ENCODE peak calls at places on chromosome 2, in nine cellular contexts. One of them, this sample, is unnamed.

GRCh38 chr2:229852565-229852964 is 69.2 kb downstream of the TRIP12 start:
- DNase-seq in heart left ventricle: peak
- DNase-seq in ascending aorta: no peak
- DNase-seq in foreskin fibroblast: peak
- DNase-seq in adrenal gland: peak
- DNase-seq in CD8-positive, alpha-beta T cell: peak
- DNase-seq in AG10803: peak
- DNase-seq in astrocyte of the spinal cord: peak
- DNase-seq in HCT116: no peak
- DNase-seq in this sample: peak

GRCh38 chr2:203594541-203594940 is 59.4 kb upstream of the RAPH1 start:
- DNase-seq in adrenal gland: no peak
- DNase-seq in foreskin fibroblast: peak
- DNase-seq in ascending aorta: no peak
- DNase-seq in astrocyte of the spinal cord: peak
- DNase-seq in CD8-positive, alpha-beta T cell: no peak
- DNase-seq in AG10803: peak
- DNase-seq in heart left ventricle: no peak
- DNase-seq in HCT116: no peak
- DNase-seq in this sample: no peak

GRCh38 chr2:29361255-29361654 is 246.0 kb downstream of the CLIP4 start:
- DNase-seq in adrenal gland: no peak
- DNase-seq in CD8-positive, alpha-beta T cell: no peak
- DNase-seq in HCT116: no peak
- DNase-seq in AG10803: no peak
- DNase-seq in astrocyte of the spinal cord: peak
- DNase-seq in ascending aorta: no peak
- DNase-seq in heart left ventricle: no peak
- DNase-seq in foreskin fibroblast: no peak
- DNase-seq in this sample: no peak

GRCh38 chr2:241675885-241676284 is 10.7 kb downstream of the DTYMK start:
- DNase-seq in AG10803: no peak
- DNase-seq in CD8-positive, alpha-beta T cell: no peak
- DNase-seq in heart left ventricle: no peak
- DNase-seq in adrenal gland: no peak
- DNase-seq in foreskin fibroblast: no peak
- DNase-seq in HCT116: no peak
- DNase-seq in astrocyte of the spinal cord: no peak
- DNase-seq in ascending aorta: no peak
- DNase-seq in this sample: no peak

GRCh38 chr2:152411154-152411553 is 76.2 kb downstream of the FMNL2 start:
- DNase-seq in foreskin fibroblast: no peak
- DNase-seq in ascending aorta: no peak
- DNase-seq in CD8-positive, alpha-beta T cell: no peak
- DNase-seq in AG10803: no peak
- DNase-seq in adrenal gland: no peak
- DNase-seq in heart left ventricle: no peak
- DNase-seq in astrocyte of the spinal cord: no peak
- DNase-seq in HCT116: no peak
- DNase-seq in this sample: no peak

GRCh38 chr2:15926252-15926651 is 14.1 kb upstream of the MYCN start:
- DNase-seq in astrocyte of the spinal cord: no peak
- DNase-seq in HCT116: no peak
- DNase-seq in adrenal gland: no peak
- DNase-seq in AG10803: no peak
- DNase-seq in foreskin fibroblast: no peak
- DNase-seq in heart left ventricle: no peak
- DNase-seq in CD8-positive, alpha-beta T cell: no peak
- DNase-seq in ascending aorta: no peak
- DNase-seq in this sample: no peak

GRCh38 chr2:100936070-100936741 is 65.9 kb upstream of the RPL31 start:
- DNase-seq in CD8-positive, alpha-beta T cell: no peak
- DNase-seq in foreskin fibroblast: no peak
- DNase-seq in astrocyte of the spinal cord: no peak
- DNase-seq in heart left ventricle: no peak
- DNase-seq in AG10803: no peak
- DNase-seq in HCT116: no peak
- DNase-seq in ascending aorta: no peak
- DNase-seq in adrenal gland: no peak
- DNase-seq in this sample: no peak

GRCh38 chr2:109065335-109065734 is 63.7 kb upstream of the SH3RF3 start:
- DNase-seq in HCT116: no peak
- DNase-seq in AG10803: no peak
- DNase-seq in adrenal gland: peak
- DNase-seq in CD8-positive, alpha-beta T cell: no peak
- DNase-seq in ascending aorta: no peak
- DNase-seq in astrocyte of the spinal cord: no peak
- DNase-seq in heart left ventricle: peak
- DNase-seq in foreskin fibroblast: no peak
- DNase-seq in this sample: no peak

GRCh38 chr2:127220807-127221527 is 868 bp upstream of the CYP27C1 start:
- DNase-seq in astrocyte of the spinal cord: no peak
- DNase-seq in HCT116: no peak
- DNase-seq in foreskin fibroblast: peak
- DNase-seq in heart left ventricle: no peak
- DNase-seq in AG10803: no peak
- DNase-seq in ascending aorta: no peak
- DNase-seq in adrenal gland: no peak
- DNase-seq in CD8-positive, alpha-beta T cell: no peak
- DNase-seq in this sample: no peak

GRCh38 chr2:127219716-127220090 is 396 bp downstream of the CYP27C1 start:
- DNase-seq in heart left ventricle: no peak
- DNase-seq in HCT116: no peak
- DNase-seq in ascending aorta: no peak
- DNase-seq in foreskin fibroblast: peak
- DNase-seq in CD8-positive, alpha-beta T cell: no peak
- DNase-seq in AG10803: no peak
- DNase-seq in astrocyte of the spinal cord: no peak
- DNase-seq in adrenal gland: no peak
- DNase-seq in this sample: no peak

GRCh38 chr2:127217470-127218325 is 2.4 kb downstream of the CYP27C1 start:
- DNase-seq in ascending aorta: no peak
- DNase-seq in astrocyte of the spinal cord: peak
- DNase-seq in adrenal gland: no peak
- DNase-seq in HCT116: peak
- DNase-seq in heart left ventricle: no peak
- DNase-seq in CD8-positive, alpha-beta T cell: no peak
- DNase-seq in foreskin fibroblast: peak
- DNase-seq in AG10803: no peak
- DNase-seq in this sample: no peak

GRCh38 chr2:127218843-127219715 is 1.0 kb downstream of the CYP27C1 start:
- DNase-seq in adrenal gland: no peak
- DNase-seq in ascending aorta: no peak
- DNase-seq in AG10803: no peak
- DNase-seq in heart left ventricle: no peak
- DNase-seq in astrocyte of the spinal cord: no peak
- DNase-seq in HCT116: no peak
- DNase-seq in foreskin fibroblast: peak
- DNase-seq in CD8-positive, alpha-beta T cell: no peak
- DNase-seq in this sample: no peak

DNA sequence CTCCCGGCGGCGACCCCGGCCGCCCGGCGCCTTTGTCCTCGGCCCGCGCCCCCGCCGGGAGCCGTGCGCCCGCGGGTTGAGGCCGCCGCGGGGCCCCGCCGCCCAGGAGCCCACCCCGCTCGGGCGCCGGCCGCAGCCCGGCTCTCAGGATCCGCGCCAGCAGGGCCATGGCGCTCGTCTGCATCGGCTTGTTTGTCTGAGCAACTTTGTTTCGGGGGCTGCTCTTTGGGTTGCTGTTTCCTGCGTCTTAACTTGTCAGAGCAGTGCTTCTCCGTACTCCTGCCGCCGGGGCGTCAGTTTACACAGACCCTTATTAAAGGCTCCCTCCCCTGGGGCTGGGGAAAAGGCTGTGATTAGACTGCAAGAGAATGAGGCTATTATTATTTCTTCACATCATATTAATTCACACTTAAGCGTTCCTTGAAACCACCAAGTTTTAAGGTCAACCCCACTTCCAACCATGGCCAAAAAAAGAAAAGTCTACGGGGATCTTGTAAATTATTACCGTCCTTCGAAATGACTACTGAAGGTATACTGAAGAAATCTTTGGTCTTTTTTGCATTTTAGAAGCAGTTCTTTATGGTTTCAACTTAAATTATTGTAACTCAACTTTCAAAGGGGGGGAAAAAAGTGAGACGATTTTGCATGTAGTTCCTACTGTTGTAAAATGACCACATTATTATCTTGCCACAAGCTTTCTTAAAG is at the start of gene CYP27C1:
- DNase-seq in ascending aorta: no peak
- DNase-seq in HCT116: no peak
- DNase-seq in CD8-positive, alpha-beta T cell: no peak
- DNase-seq in heart left ventricle: no peak
- DNase-seq in AG10803: no peak
- DNase-seq in foreskin fibroblast: peak
- DNase-seq in adrenal gland: no peak
- DNase-seq in astrocyte of the spinal cord: peak
- DNase-seq in this sample: no peak
- H3K4me3 ChIP-seq in ascending aorta: peak
- H3K4me3 ChIP-seq in HCT116: no peak
- H3K4me3 ChIP-seq in CD8-positive, alpha-beta T cell: peak
- H3K4me3 ChIP-seq in heart left ventricle: peak
- H3K4me3 ChIP-seq in AG10803: peak
- H3K4me3 ChIP-seq in foreskin fibroblast: peak
- H3K4me3 ChIP-seq in adrenal gland: peak
- H3K4me3 ChIP-seq in astrocyte of the spinal cord: peak
- H3K4me3 ChIP-seq in this sample: peak

DNA sequence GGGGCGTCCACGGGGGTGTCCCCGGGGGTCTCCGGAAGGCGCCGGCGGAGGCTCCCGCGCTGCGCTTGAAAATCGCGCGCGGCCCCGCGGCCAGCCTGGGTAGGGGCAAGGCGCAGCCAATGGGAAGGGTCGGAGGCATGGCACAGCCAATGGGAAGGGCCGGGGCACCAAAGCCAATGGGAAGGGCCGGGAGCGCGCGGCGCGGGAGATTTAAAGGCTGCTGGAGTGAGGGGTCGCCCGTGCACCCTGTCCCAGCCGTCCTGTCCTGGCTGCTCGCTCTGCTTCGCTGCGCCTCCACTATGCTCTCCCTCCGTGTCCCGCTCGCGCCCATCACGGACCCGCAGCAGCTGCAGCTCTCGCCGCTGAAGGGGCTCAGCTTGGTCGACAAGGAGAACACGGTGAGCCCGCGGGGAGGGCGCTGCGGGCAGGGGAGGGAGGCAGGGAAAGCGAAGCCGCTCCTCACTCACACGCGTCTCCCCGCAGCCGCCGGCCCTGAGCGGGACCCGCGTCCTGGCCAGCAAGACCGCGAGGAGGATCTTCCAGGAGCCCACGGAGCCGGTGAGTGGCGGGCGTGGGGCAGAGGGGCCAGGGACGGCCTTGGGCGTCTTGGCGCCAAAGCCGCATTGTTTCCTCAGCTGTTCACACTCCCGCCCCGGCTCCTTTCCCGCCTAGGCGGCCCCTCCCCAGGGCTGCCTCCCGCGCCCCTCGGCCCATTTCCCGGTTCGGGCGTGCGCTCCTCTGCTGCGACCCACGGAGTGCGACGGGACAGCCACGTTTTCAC is at the start of gene RRM2:
- DNase-seq in adrenal gland: peak
- DNase-seq in foreskin fibroblast: peak
- DNase-seq in AG10803: peak
- DNase-seq in heart left ventricle: peak
- DNase-seq in astrocyte of the spinal cord: peak
- DNase-seq in ascending aorta: peak
- DNase-seq in HCT116: peak
- DNase-seq in CD8-positive, alpha-beta T cell: peak
- DNase-seq in this sample: peak
- TF ChIP-seq CTCF in adrenal gland: no peak
- TF ChIP-seq CTCF in foreskin fibroblast: no peak
- TF ChIP-seq CTCF in AG10803: no peak
- TF ChIP-seq CTCF in heart left ventricle: no peak
- TF ChIP-seq CTCF in astrocyte of the spinal cord: no peak
- TF ChIP-seq CTCF in ascending aorta: no peak
- TF ChIP-seq CTCF in HCT116: no peak
- TF ChIP-seq CTCF in CD8-positive, alpha-beta T cell: no peak
- TF ChIP-seq CTCF in this sample: no peak

GRCh38 chr2:223837290-223838061 is at the start of gene AP1S3:
- DNase-seq in ascending aorta: peak
- DNase-seq in foreskin fibroblast: peak
- DNase-seq in CD8-positive, alpha-beta T cell: peak
- DNase-seq in AG10803: peak
- DNase-seq in adrenal gland: peak
- DNase-seq in heart left ventricle: peak
- DNase-seq in HCT116: peak
- DNase-seq in astrocyte of the spinal cord: peak
- DNase-seq in this sample: no peak
- H3K4me3 ChIP-seq in ascending aorta: peak
- H3K4me3 ChIP-seq in foreskin fibroblast: peak
- H3K4me3 ChIP-seq in CD8-positive, alpha-beta T cell: peak
- H3K4me3 ChIP-seq in AG10803: peak
- H3K4me3 ChIP-seq in adrenal gland: peak
- H3K4me3 ChIP-seq in heart left ventricle: peak
- H3K4me3 ChIP-seq in HCT116: peak
- H3K4me3 ChIP-seq in astrocyte of the spinal cord: peak
- H3K4me3 ChIP-seq in this sample: peak

GRCh38 chr2:18885457-18885856 is 296.1 kb upstream of the NT5C1B start:
- DNase-seq in adrenal gland: no peak
- DNase-seq in foreskin fibroblast: no peak
- DNase-seq in ascending aorta: no peak
- DNase-seq in AG10803: no peak
- DNase-seq in astrocyte of the spinal cord: no peak
- DNase-seq in HCT116: no peak
- DNase-seq in heart left ventricle: no peak
- DNase-seq in CD8-positive, alpha-beta T cell: no peak
- DNase-seq in this sample: no peak

GRCh38 chr2:18889565-18890332 is 300.4 kb upstream of the NT5C1B start:
- DNase-seq in foreskin fibroblast: peak
- DNase-seq in heart left ventricle: no peak
- DNase-seq in adrenal gland: no peak
- DNase-seq in CD8-positive, alpha-beta T cell: no peak
- DNase-seq in ascending aorta: no peak
- DNase-seq in HCT116: no peak
- DNase-seq in AG10803: peak
- DNase-seq in astrocyte of the spinal cord: no peak
- DNase-seq in this sample: no peak

DNA sequence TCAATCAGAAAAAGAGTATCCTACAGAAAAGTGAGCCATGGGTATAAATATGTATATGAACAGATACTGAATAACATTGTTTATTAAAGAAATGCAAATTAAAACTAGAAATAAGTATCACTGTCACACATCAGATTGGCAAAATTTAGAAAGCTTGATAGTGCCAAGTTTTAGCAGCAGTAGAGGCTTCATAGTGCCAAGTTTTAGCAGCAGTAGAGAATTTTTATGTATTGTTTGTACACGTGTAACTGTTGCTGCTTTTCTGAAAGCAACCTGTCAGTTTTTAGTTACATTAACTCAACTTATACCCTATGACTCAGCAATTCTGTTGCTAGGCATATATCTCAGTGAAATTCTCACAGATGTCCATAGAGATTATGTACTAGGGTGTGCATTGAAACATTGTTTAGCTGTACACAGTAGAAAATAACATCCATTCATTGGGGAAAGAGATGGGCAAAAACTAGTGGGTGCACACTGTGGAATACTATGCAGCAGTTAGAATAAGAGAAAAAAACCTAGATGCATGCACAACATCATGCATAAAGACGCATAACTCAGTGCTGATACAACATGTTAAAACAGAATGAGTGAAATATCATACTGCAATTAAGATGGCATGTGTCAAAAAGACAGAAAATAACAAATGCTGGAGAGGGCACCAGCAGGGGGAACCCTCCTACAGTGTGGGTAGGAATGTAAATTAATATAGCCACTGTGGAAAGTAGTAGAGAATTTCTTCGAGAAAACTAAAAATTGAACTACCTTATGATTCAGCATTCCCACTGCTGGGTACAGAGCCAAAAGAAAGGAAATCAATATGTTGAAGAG is 294.5 kb upstream of the NT5C1B start:
- DNase-seq in astrocyte of the spinal cord: peak
- DNase-seq in AG10803: peak
- DNase-seq in heart left ventricle: no peak
- DNase-seq in adrenal gland: peak
- DNase-seq in foreskin fibroblast: peak
- DNase-seq in HCT116: peak
- DNase-seq in CD8-positive, alpha-beta T cell: no peak
- DNase-seq in ascending aorta: no peak
- DNase-seq in this sample: no peak
- TF ChIP-seq CTCF in astrocyte of the spinal cord: peak
- TF ChIP-seq CTCF in AG10803: peak
- TF ChIP-seq CTCF in heart left ventricle: no peak
- TF ChIP-seq CTCF in adrenal gland: peak
- TF ChIP-seq CTCF in foreskin fibroblast: peak
- TF ChIP-seq CTCF in HCT116: peak
- TF ChIP-seq CTCF in CD8-positive, alpha-beta T cell: no peak
- TF ChIP-seq CTCF in ascending aorta: no peak
- TF ChIP-seq CTCF in this sample: peak

This sample was measured in HFF-Myc.